ENCODE peak calls at places on chromosomes 4 and X, in four cellular contexts. One of them, this sample, is unnamed.

GRCh38 chr4:5463361-5463760 is 245.0 kb downstream of the EVC2 start:
- DNase-seq in K562: no peak
- DNase-seq in WTC11: no peak
- DNase-seq in GM12878: no peak
- DNase-seq in this sample: no peak

GRCh38 chr4:186693159-186693815 is 30.4 kb downstream of the FAT1 start:
- DNase-seq in WTC11: no peak
- DNase-seq in K562: peak
- DNase-seq in GM12878: no peak
- DNase-seq in this sample: no peak

GRCh38 chr4:184108006-184108501 is 109.6 kb downstream of the ENPP6 start:
- DNase-seq in K562: no peak
- DNase-seq in WTC11: no peak
- DNase-seq in GM12878: no peak
- DNase-seq in this sample: no peak

GRCh38 chrX:1442724-1443367 is 9.9 kb downstream of the ASMTL start:
- DNase-seq in GM12878: no peak
- DNase-seq in WTC11: peak
- DNase-seq in K562: no peak
- DNase-seq in this sample: no peak

GRCh38 chrX:101415180-101416130 is 7.4 kb downstream of the HNRNPH2 start:
- DNase-seq in K562: peak
- DNase-seq in GM12878: peak
- DNase-seq in WTC11: no peak
- DNase-seq in this sample: peak

GRCh38 chr4:141350122-141350904 is 129.6 kb downstream of the ZNF330 start:
- DNase-seq in GM12878: no peak
- DNase-seq in K562: no peak
- DNase-seq in WTC11: no peak
- DNase-seq in this sample: no peak

GRCh38 chrX:42754129-42754528 is 23.8 kb downstream of the PPP1R2C start:
- DNase-seq in K562: no peak
- DNase-seq in GM12878: no peak
- DNase-seq in WTC11: no peak
- DNase-seq in this sample: no peak

GRCh38 chr4:53309321-53310020 is 56.4 kb downstream of the SCFD2 start:
- DNase-seq in WTC11: no peak
- DNase-seq in K562: no peak
- DNase-seq in GM12878: no peak
- DNase-seq in this sample: no peak

GRCh38 chr4:30929649-30930048 is 209.5 kb downstream of the PCDH7 start:
- DNase-seq in GM12878: no peak
- DNase-seq in K562: no peak
- DNase-seq in WTC11: no peak
- DNase-seq in this sample: no peak

GRCh38 chrX:9530848-9531274 is 66.0 kb downstream of the TBL1X start:
- DNase-seq in K562: peak
- DNase-seq in WTC11: peak
- DNase-seq in GM12878: no peak
- DNase-seq in this sample: peak

GRCh38 chr4:8788174-8788573 is 83.5 kb downstream of the HMX1 start:
- DNase-seq in K562: no peak
- DNase-seq in GM12878: no peak
- DNase-seq in WTC11: no peak
- DNase-seq in this sample: no peak

GRCh38 chr4:160091631-160092030 is 988.8 kb downstream of the RAPGEF2 start:
- DNase-seq in WTC11: no peak
- DNase-seq in K562: no peak
- DNase-seq in GM12878: no peak
- DNase-seq in this sample: no peak

GRCh38 chrX:39427492-39428289 is 626.4 kb downstream of the MID1IP1 start:
- DNase-seq in GM12878: no peak
- DNase-seq in K562: no peak
- DNase-seq in WTC11: no peak
- DNase-seq in this sample: no peak

GRCh38 chrX:118182050-118182449 is 65.4 kb upstream of the KLHL13 start:
- DNase-seq in WTC11: no peak
- DNase-seq in K562: no peak
- DNase-seq in GM12878: no peak
- DNase-seq in this sample: no peak

GRCh38 chr4:70734168-70734954 is 12.6 kb downstream of the RUFY3 start:
- DNase-seq in WTC11: no peak
- DNase-seq in GM12878: peak
- DNase-seq in K562: no peak
- DNase-seq in this sample: peak
- TF ChIP-seq ESRRA in WTC11: no peak
- TF ChIP-seq ESRRA in GM12878: no peak
- TF ChIP-seq ESRRA in K562: no peak
- TF ChIP-seq ESRRA in this sample: no peak

DNA sequence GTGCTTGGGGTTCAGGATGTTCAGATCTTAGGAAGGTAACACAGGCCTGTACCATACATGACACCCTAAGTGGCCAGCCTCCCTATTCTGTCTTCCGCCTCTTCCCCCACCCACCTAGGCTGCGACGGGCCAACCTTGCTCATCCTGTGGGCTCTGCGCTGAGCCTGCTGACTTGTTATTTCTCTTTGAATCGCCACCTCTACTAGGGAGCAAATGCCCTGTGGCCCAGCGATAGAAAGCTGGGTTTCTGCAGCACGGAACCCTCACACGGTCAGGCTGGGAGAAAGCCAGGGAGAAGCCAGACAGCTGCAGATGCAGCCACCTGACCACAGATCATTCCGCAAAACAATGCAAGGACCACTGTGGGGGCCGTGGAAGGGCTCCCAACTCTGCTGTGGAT is 227.6 kb downstream of the AFAP1 start:
- DNase-seq in K562: no peak
- DNase-seq in GM12878: no peak
- DNase-seq in WTC11: no peak
- DNase-seq in this sample: no peak
- TF ChIP-seq ATF2 in K562: no peak
- TF ChIP-seq ATF2 in GM12878: no peak
- TF ChIP-seq ATF2 in WTC11: no peak
- TF ChIP-seq ATF2 in this sample: no peak

GRCh38 chr4:97468272-97468671 is 675.0 kb downstream of the STPG2 start:
- DNase-seq in WTC11: no peak
- DNase-seq in GM12878: no peak
- DNase-seq in K562: no peak
- DNase-seq in this sample: no peak
- TF ChIP-seq ESRRA in WTC11: no peak
- TF ChIP-seq ESRRA in GM12878: no peak
- TF ChIP-seq ESRRA in K562: no peak
- TF ChIP-seq ESRRA in this sample: no peak

DNA sequence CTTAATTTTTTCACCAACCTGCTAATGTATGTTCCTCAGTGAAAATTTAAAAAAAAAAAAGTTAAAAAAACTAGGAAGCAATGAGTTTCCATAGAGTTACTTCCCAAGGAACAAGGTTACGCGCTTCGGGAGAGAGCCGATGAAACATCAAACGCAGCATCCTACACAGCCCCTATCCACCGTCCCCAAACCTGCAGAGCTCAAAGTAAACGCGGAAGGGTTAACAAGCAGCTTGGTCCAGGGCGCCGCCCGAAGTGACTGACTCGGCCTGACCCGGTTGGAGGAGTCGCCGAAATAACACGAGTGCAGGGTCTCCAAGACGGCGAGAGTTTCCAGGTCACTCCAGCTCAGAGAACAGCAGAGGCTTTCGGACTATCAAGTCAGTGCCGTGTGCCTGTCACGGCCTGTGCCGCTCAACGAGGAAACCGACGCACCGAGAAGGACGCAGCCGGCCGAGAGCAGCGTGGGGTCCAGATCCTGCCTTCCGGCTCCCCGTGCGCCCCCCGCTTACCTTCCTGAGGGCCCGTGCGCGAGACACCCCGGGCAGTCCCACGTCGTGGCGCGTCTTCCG is 507 bp downstream of the NOP14 start:
- DNase-seq in WTC11: peak
- DNase-seq in K562: peak
- DNase-seq in GM12878: no peak
- DNase-seq in this sample: peak
- TF ChIP-seq ATF2 in WTC11: no peak
- TF ChIP-seq ATF2 in K562: peak
- TF ChIP-seq ATF2 in GM12878: no peak
- TF ChIP-seq ATF2 in this sample: no peak

DNA sequence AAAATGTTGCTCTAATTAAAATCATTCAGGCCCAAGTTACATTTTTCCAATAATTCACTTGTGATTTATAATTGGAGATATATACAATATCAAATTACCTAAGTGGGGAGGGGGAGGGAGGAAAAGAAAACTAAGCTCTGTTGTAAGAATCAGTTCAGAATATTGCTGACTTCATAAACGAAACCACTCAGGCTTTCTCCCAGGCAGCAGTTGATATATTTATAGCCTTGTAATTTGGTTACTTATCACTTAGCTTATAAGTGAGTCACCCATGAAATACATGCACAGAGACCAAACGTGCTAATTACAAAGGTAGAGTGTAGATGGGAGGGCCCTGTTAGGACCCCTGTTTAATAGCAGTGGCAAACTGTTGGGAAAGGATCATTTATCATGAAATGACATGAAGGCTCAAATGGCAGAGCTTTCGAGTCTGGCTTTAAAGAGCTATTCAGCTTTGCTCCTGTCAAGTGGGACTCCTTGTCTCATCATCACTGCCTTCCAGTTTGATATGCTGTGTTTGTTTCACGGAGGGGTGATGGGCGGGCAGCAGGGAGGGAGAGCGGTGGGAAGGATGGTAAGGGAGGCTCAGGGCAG is 105.6 kb upstream of the PGRMC2 start:
- DNase-seq in WTC11: no peak
- DNase-seq in GM12878: no peak
- DNase-seq in K562: no peak
- DNase-seq in this sample: no peak
- TF ChIP-seq ESRRA in WTC11: no peak
- TF ChIP-seq ESRRA in GM12878: no peak
- TF ChIP-seq ESRRA in K562: no peak
- TF ChIP-seq ESRRA in this sample: no peak

GRCh38 chrX:45740291-45740690 is 539.6 kb upstream of the DIPK2B start:
- DNase-seq in WTC11: no peak
- DNase-seq in K562: no peak
- DNase-seq in GM12878: no peak
- DNase-seq in this sample: no peak
- TF ChIP-seq ATF2 in WTC11: no peak
- TF ChIP-seq ATF2 in K562: no peak
- TF ChIP-seq ATF2 in GM12878: no peak
- TF ChIP-seq ATF2 in this sample: no peak

GRCh38 chr4:54971474-54971950 is 153.9 kb downstream of the KDR start:
- DNase-seq in GM12878: no peak
- DNase-seq in K562: peak
- DNase-seq in WTC11: no peak
- DNase-seq in this sample: peak
- TF ChIP-seq ESRRA in GM12878: no peak
- TF ChIP-seq ESRRA in K562: no peak
- TF ChIP-seq ESRRA in WTC11: no peak
- TF ChIP-seq ESRRA in this sample: no peak

GRCh38 chr4:112910109-112910736 is 139.2 kb upstream of the ANK2 start:
- DNase-seq in WTC11: no peak
- DNase-seq in K562: no peak
- DNase-seq in GM12878: no peak
- DNase-seq in this sample: no peak
- TF ChIP-seq ATF2 in WTC11: no peak
- TF ChIP-seq ATF2 in K562: no peak
- TF ChIP-seq ATF2 in GM12878: no peak
- TF ChIP-seq ATF2 in this sample: no peak

DNA sequence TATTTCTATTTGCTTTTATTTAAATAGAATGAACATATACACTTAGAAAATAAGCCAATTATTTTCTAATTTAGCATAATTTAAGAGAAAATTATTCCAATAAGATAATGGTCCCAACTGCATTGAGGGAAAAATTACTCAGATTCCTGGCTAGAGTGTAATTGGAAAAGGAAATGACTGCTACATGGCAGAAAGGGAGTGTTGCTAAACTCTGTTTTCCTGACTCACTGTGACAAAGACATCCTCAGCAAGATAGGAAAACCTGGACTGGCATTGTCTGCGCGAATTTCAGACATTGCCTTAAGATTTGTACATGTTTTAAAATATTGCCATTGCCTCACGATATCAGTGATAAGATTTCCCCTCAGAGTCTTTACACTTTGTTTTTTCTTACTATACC is 8.2 kb downstream of the TNIP3 start:
- DNase-seq in GM12878: no peak
- DNase-seq in K562: peak
- DNase-seq in WTC11: no peak
- DNase-seq in this sample: no peak
- TF ChIP-seq ESRRA in GM12878: no peak
- TF ChIP-seq ESRRA in K562: no peak
- TF ChIP-seq ESRRA in WTC11: no peak
- TF ChIP-seq ESRRA in this sample: no peak